ENCODE peak calls at places on chromosomes 2 and 18, in eight cellular contexts. Y, C, E, J, R, F, K and N are unnamed samples.
A peak's percentile ranks its signal among the peaks of the same experiment; 100 is the strongest.

GRCh38 chr2:9394816-9395215 is 28.5 kb downstream of the ITGB1BP1 start:
- DNase-seq in R (no peak), F (no peak), J (no peak), E (no peak), C (no peak), Y (no peak), K (no peak), N (no peak)

GRCh38 chr18:21682276-21683051 is 22.1 kb downstream of the ABHD3 start:
- DNase-seq in F (peak; percentile 85), Y (peak; percentile 75), K (no peak), R (peak; percentile 68), J (peak; percentile 5), E (no peak), C (no peak), N (no peak)

GRCh38 chr2:61937881-61938280 is 32.4 kb downstream of the COMMD1 start:
- DNase-seq in K (no peak), R (no peak), C (no peak), J (no peak), F (no peak), E (no peak), Y (no peak), N (no peak)

GRCh38 chr2:129192117-129192516 is 787.3 kb upstream of the RAB6C start:
- DNase-seq in R (no peak), K (no peak), J (no peak), F (no peak), Y (no peak), E (no peak), C (no peak), N (no peak)

GRCh38 chr2:26144953-26145680 is 27.8 kb upstream of the GAREM2 start:
- DNase-seq in C (peak; percentile 54), Y (peak; percentile 69), F (peak; percentile 67), J (peak; percentile 42), E (peak; percentile 40), R (no peak), K (peak; percentile 48), N (peak; percentile 69)

GRCh38 chr18:31508781-31509180 is 10.8 kb downstream of the DSG2 start:
- DNase-seq in R (no peak), Y (no peak), K (no peak), F (no peak), E (no peak), J (no peak), C (no peak), N (no peak)

GRCh38 chr18:72342933-72343332 is 201.2 kb downstream of the CBLN2 start:
- DNase-seq in F (no peak), R (no peak), C (no peak), Y (no peak), J (no peak), E (no peak), K (no peak), N (no peak)

GRCh38 chr2:180513389-180513788 is 467.0 kb upstream of the UBE2E3 start:
- DNase-seq in K (no peak), Y (no peak), E (no peak), F (no peak), J (no peak), C (no peak), R (no peak), N (no peak)

GRCh38 chr2:43000242-43001054 is 208.1 kb upstream of the HAAO start:
- DNase-seq in J (no peak), K (no peak), F (no peak), E (no peak), R (no peak), Y (no peak), C (no peak), N (peak; percentile 84)

GRCh38 chr2:43005211-43005974 is 213.0 kb upstream of the HAAO start:
- DNase-seq in E (no peak), C (no peak), K (no peak), J (no peak), F (no peak), R (no peak), Y (no peak), N (peak; percentile 99)

GRCh38 chr2:130864830-130865229 is 28.1 kb downstream of the ARHGEF4 start:
- DNase-seq in F (no peak), R (no peak), Y (peak; percentile 48), K (no peak), J (no peak), E (no peak), C (no peak), N (no peak)

GRCh38 chr18:13434854-13435253 is 216.3 kb downstream of the LDLRAD4 start:
- DNase-seq in Y (no peak), R (no peak), K (no peak), E (no peak), J (no peak), F (no peak), C (no peak), N (no peak)

GRCh38 chr2:1756456-1756855 is 12.1 kb upstream of the PXDN start:
- DNase-seq in K (no peak), C (no peak), R (no peak), F (no peak), E (no peak), J (no peak), Y (no peak), N (no peak)

GRCh38 chr2:156593011-156593921 is 157.1 kb downstream of the GPD2 start:
- DNase-seq in J (no peak), R (no peak), Y (no peak), K (no peak), E (no peak), C (no peak), F (no peak), N (peak; percentile 5)

GRCh38 chr2:109635426-109636289 is 21.5 kb downstream of the SOWAHC start:
- DNase-seq in J (no peak), F (no peak), E (no peak), K (no peak), C (no peak), Y (peak; percentile 18), R (no peak), N (no peak)

GRCh38 chr18:34661464-34662087 is 48.5 kb upstream of the DTNA start:
- DNase-seq in R (no peak), C (no peak), K (no peak), J (no peak), F (peak; percentile 40), Y (peak; percentile 64), E (no peak), N (peak; percentile 48)

GRCh38 chr2:236769981-236770671 is 200.5 kb downstream of the ACKR3 start:
- DNase-seq in K (no peak), R (no peak), J (no peak), E (no peak), C (no peak), F (no peak), Y (peak; percentile 94), N (no peak)

GRCh38 chr2:68912732-68913131 is 40.0 kb downstream of the GKN2 start:
- DNase-seq in K (no peak), Y (no peak), R (no peak), F (no peak), E (no peak), C (peak; percentile 10), J (peak; percentile 15), N (no peak)

GRCh38 chr2:178912416-178913056 is 105.3 kb upstream of the TTN start:
- DNase-seq in Y (no peak), J (no peak), K (no peak), F (peak; percentile 44), R (no peak), C (no peak), E (no peak), N (no peak)

GRCh38 chr18:6866552-6866951 is 137.0 kb downstream of the ARHGAP28 start:
- DNase-seq in J (no peak), E (no peak), K (no peak), C (no peak), Y (no peak), R (no peak), F (no peak), N (no peak)

GRCh38 chr2:180000434-180000833 is 6.7 kb downstream of the CWC22 start:
- DNase-seq in C (no peak), K (no peak), F (no peak), Y (no peak), R (no peak), J (no peak), E (no peak), N (no peak)

GRCh38 chr2:200340527-200341224 is 34.2 kb downstream of the SPATS2L start:
- DNase-seq in J (no peak), K (no peak), E (no peak), F (no peak), R (no peak), C (no peak), Y (no peak), N (no peak)